ENCODE peak calls at places on chromosomes 11 and 22, in four cellular contexts. H, Z, Q and U are unnamed samples.

GRCh38 chr11:111301004-111301839 is 2.9 kb downstream of the POU2AF3 start:
- DNase-seq in Q (no peak), H (no peak), Z (no peak), U (no peak)

GRCh38 chr11:126282742-126283591 is at the start of gene TIRAP:
- DNase-seq in Q (peak), H (peak), Z (peak), U (peak)

GRCh38 chr11:82811369-82811768 is 77.7 kb upstream of the FAM181B start:
- DNase-seq in H (no peak), Z (no peak), Q (no peak), U (no peak)

GRCh38 chr22:30193031-30193794 is 53.3 kb downstream of the LIF start:
- DNase-seq in Z (no peak), Q (peak), H (no peak), U (no peak)

GRCh38 chr11:134347441-134347840 is 15.7 kb downstream of the GLB1L2 start:
- DNase-seq in Q (peak), H (no peak), Z (no peak), U (no peak)

GRCh38 chr11:90753546-90753945 is 530.7 kb upstream of the CHORDC1 start:
- DNase-seq in Q (no peak), H (no peak), Z (no peak), U (no peak)

GRCh38 chr11:43574949-43575915 is 105.3 kb upstream of the HSD17B12 start:
- DNase-seq in H (peak), Z (peak), Q (peak), U (no peak)

GRCh38 chr11:61021661-61022212 is 50.3 kb downstream of the CD6 start:
- DNase-seq in Z (no peak), H (peak), Q (no peak), U (no peak)

GRCh38 chr11:65102142-65103095 is 6.4 kb downstream of the VPS51 start:
- DNase-seq in Q (no peak), H (no peak), Z (no peak), U (no peak)

GRCh38 chr22:27461470-27461869 is 340.1 kb downstream of the MN1 start:
- DNase-seq in Z (peak), Q (no peak), H (no peak), U (no peak)

GRCh38 chr11:71463331-71464211 is 10.6 kb downstream of the NADSYN1 start:
- DNase-seq in Z (no peak), Q (no peak), H (peak), U (no peak)

GRCh38 chr11:9459573-9460321 is 1.1 kb upstream of the ZNF143 start:
- DNase-seq in Z (peak), Q (no peak), H (no peak), U (no peak)

GRCh38 chr11:68312117-68312779 is at the start of gene LRP5:
- DNase-seq in H (peak), Z (peak), Q (no peak), U (peak)

GRCh38 chr22:45722006-45722405 is 50.4 kb downstream of the ATXN10 start:
- DNase-seq in Q (no peak), H (no peak), Z (no peak), U (no peak)

GRCh38 chr11:109865558-109866186 is 227.5 kb upstream of the ZC3H12C start:
- DNase-seq in H (no peak), Q (no peak), Z (no peak), U (no peak)

GRCh38 chr22:29663230-29663826 is 56.5 kb upstream of the CABP7 start:
- DNase-seq in Z (no peak), Q (no peak), H (no peak), U (no peak)

GRCh38 chr11:12914401-12914912 is 94.7 kb upstream of the RASSF10 start:
- DNase-seq in Z (peak), Q (no peak), H (peak), U (no peak)

GRCh38 chr11:46099973-46100335 is 21.3 kb downstream of the PHF21A start:
- DNase-seq in Q (no peak), H (no peak), Z (no peak), U (no peak)

GRCh38 chr22:39290724-39291161 is 28.7 kb downstream of the RPL3 start:
- DNase-seq in Q (no peak), Z (peak), H (peak), U (peak)